ENCODE peak calls at places on chromosome 16, in six cellular contexts. D is HCT116, N is SK-N-SH, F is GM23338, R is HL-60, B is K562. M is an unnamed sample.

GRCh38 chr16:57906385-57907316 is 64.3 kb downstream of the CNGB1 start:
- DNase-seq in D (no peak), N (no peak), F (peak), R (no peak), B (no peak), M (no peak)

GRCh38 chr16:88747588-88748301 is 37.3 kb downstream of the PIEZO1 start:
- DNase-seq in D (peak), N (no peak), F (peak), R (peak), B (peak), M (no peak)

GRCh38 chr16:85103096-85104079 is 8.9 kb downstream of the CIBAR2 start:
- DNase-seq in D (no peak), N (no peak), F (no peak), R (no peak), B (no peak), M (no peak)

GRCh38 chr16:56331399-56331798 is 93.9 kb downstream of the AMFR start:
- DNase-seq in D (no peak), N (no peak), F (no peak), R (no peak), B (no peak), M (no peak)

GRCh38 chr16:81544691-81545365 is 100.2 kb downstream of the CMIP start:
- DNase-seq in D (no peak), N (no peak), F (no peak), R (peak), B (no peak), M (no peak)

GRCh38 chr16:71210-71539 is 1.3 kb downstream of the RHBDF1 start:
- DNase-seq in D (no peak), N (no peak), F (no peak), R (no peak), B (no peak), M (no peak)

GRCh38 chr16:56600398-56600999 is 7.9 kb upstream of the MT2A start:
- DNase-seq in D (peak), N (peak), F (peak), R (peak), B (peak), M (no peak)

GRCh38 chr16:84606081-84606875 is 11.6 kb downstream of the COTL1 start:
- DNase-seq in D (no peak), N (no peak), F (no peak), R (no peak), B (no peak), M (no peak)

GRCh38 chr16:53457670-53458069 is 23.4 kb downstream of the RBL2 start:
- DNase-seq in D (no peak), N (no peak), F (no peak), R (peak), B (no peak), M (no peak)

GRCh38 chr16:77943770-77944169 is 78.6 kb upstream of the CLEC3A start:
- DNase-seq in D (no peak), N (no peak), F (no peak), R (no peak), B (no peak), M (no peak)

GRCh38 chr16:2704166-2704982 is 15.7 kb downstream of the PRSS27 start:
- DNase-seq in D (no peak), N (no peak), F (no peak), R (no peak), B (no peak), M (no peak)

GRCh38 chr16:28549301-28549899 is 4.3 kb upstream of the SGF29 start:
- DNase-seq in D (peak), N (peak), F (peak), R (peak), B (no peak), M (no peak)

GRCh38 chr16:24511801-24512200 is 27.6 kb upstream of the RBBP6 start:
- DNase-seq in D (no peak), N (no peak), F (no peak), R (no peak), B (no peak), M (no peak)

GRCh38 chr16:30491744-30492308 is 19.3 kb downstream of the ITGAL start:
- DNase-seq in D (no peak), N (no peak), F (no peak), R (peak), B (peak), M (peak)

GRCh38 chr16:1116693-1117077 is 20.6 kb upstream of the C1QTNF8 start:
- DNase-seq in D (no peak), N (no peak), F (no peak), R (no peak), B (no peak), M (no peak)

GRCh38 chr16:3214904-3215600 is 19.9 kb downstream of the ZNF200 start:
- DNase-seq in D (no peak), N (no peak), F (no peak), R (peak), B (no peak), M (no peak)

GRCh38 chr16:35181422-35182030 is 1722.1 kb downstream of the TP53TG3F start:
- DNase-seq in D (no peak), N (no peak), F (no peak), R (no peak), B (no peak), M (no peak)

DNA sequence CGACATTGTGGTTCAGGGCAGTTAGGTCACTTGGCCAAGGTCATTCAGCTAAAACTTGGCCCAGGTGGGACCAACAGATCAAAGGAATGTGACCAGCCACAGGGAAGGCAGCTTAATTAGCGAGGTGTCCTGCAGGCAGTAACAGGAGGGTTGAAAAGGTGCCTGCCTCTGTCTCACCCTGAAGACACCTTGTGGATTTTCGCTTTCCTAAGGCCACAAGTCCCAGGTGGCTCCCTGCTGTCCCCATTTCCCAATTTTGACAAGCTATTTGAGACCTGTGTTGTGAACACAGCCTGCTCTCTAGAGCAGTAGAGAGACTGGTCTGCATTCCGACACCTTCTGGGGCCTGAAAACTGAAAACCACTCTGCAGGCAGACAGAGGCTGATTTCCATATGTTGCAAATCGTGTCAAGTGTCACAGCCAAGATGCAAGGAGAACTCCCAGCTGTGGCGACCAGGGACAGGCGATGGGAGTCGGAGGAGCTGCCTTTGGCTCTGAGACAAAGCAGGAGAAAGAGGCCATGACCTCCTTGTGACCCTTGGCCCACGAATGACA is 593.1 kb upstream of the CDH5 start:
- DNase-seq in D (no peak), N (no peak), F (peak), R (no peak), B (no peak), M (no peak)
- TF ChIP-seq POLR2AphosphoS5 in D (no peak), N (no peak), F (no peak), R (no peak), B (no peak), M (no peak)

DNA sequence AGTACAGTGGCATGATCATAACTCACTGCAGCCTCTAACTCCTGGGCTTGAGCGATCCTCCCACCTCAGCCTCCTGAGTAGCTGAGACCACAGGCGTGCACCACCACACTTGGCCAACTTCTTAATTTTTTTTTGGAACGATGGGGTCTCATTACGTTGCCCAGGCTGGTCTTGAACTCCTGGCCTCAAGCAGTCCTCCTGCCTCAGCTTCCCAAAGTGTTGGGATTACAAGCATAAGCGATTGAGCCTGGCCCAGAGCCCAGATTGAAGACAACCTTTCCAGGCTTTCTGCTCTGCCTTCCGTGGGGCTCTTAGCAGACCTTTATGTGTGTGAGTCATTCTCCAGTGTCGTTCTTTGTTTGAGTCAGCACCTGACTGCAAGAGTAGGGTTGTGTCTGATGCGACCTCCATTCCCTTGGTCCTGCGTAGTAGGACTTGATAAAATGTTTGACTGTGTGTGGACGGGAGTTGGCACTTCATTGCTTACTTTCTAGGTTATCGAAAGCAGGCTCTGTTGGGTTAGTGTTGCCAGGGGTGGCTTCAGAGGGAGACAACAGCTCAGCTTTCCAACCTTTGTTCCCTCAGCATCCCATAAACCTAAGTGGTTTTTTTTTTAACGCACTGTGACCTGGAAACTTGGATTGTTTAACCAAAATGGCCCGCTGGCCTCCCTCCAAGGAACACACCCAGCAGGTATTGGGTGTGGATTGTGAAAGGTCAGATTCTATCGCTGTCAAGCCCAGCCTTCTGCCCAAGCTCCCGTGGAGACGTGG is 26.4 kb downstream of the EEF2K start:
- DNase-seq in D (peak), N (no peak), F (no peak), R (no peak), B (no peak), M (peak)
- TF ChIP-seq REST in D (no peak), N (no peak), F (no peak), R (no peak), B (no peak), M (no peak)

DNA sequence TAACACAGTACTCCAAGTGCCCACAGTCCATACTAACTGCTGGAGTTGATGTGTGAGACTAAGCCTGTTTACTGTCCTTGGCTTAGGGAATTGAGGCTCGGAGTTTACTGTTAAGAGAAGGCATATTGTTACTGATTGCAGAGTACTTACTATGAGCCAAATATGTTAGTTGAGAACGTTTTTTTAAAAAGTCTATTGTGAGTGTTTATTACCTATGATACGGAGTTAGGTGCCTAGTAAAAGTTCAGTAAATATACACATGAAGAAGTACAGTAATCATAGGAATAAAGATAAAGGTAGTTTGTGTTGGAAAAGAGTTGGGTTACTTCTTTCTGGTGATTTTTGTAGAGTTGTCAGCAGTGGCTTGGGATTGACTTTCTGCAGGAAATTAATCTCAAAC is 25.4 kb downstream of the ZNRF1 start:
- DNase-seq in D (no peak), N (no peak), F (no peak), R (no peak), B (no peak), M (no peak)
- TF ChIP-seq POLR2AphosphoS5 in D (no peak), N (no peak), F (no peak), R (no peak), B (no peak), M (no peak)

GRCh38 chr16:22360963-22361659 is 13.3 kb downstream of the CDR2 start:
- DNase-seq in D (no peak), N (no peak), F (no peak), R (no peak), B (no peak), M (no peak)
- TF ChIP-seq REST in D (no peak), N (no peak), F (no peak), R (no peak), B (no peak), M (no peak)

GRCh38 chr16:86338403-86339115 is 171.8 kb upstream of the FOXF1 start:
- DNase-seq in D (no peak), N (no peak), F (no peak), R (no peak), B (no peak), M (no peak)
- TF ChIP-seq POLR2AphosphoS5 in D (no peak), N (no peak), F (no peak), R (no peak), B (no peak), M (no peak)

GRCh38 chr16:49600976-49601375 is 227.4 kb downstream of the C16orf78 start:
- DNase-seq in D (no peak), N (no peak), F (no peak), R (no peak), B (no peak), M (no peak)

GRCh38 chr16:49597796-49598195 is 224.2 kb downstream of the C16orf78 start:
- DNase-seq in D (no peak), N (no peak), F (no peak), R (no peak), B (no peak), M (no peak)

GRCh38 chr16:49600541-49600940 is 226.9 kb downstream of the C16orf78 start:
- DNase-seq in D (no peak), N (peak), F (no peak), R (no peak), B (no peak), M (no peak)

GRCh38 chr16:49598386-49599170 is 225.0 kb downstream of the C16orf78 start:
- DNase-seq in D (no peak), N (no peak), F (no peak), R (no peak), B (no peak), M (no peak)

GRCh38 chr16:49599281-49599680 is 225.7 kb downstream of the C16orf78 start:
- DNase-seq in D (no peak), N (no peak), F (no peak), R (no peak), B (no peak), M (no peak)
- TF ChIP-seq REST in D (no peak), N (no peak), F (no peak), R (no peak), B (no peak), M (no peak)

GRCh38 chr16:75555707-75556512 is at the start of gene TMEM231:
- DNase-seq in D (peak), N (peak), F (peak), R (peak), B (peak), M (no peak)
- TF ChIP-seq POLR2AphosphoS5 in D (peak), N (peak), F (peak), R (no peak), B (peak), M (no peak)

DNA sequence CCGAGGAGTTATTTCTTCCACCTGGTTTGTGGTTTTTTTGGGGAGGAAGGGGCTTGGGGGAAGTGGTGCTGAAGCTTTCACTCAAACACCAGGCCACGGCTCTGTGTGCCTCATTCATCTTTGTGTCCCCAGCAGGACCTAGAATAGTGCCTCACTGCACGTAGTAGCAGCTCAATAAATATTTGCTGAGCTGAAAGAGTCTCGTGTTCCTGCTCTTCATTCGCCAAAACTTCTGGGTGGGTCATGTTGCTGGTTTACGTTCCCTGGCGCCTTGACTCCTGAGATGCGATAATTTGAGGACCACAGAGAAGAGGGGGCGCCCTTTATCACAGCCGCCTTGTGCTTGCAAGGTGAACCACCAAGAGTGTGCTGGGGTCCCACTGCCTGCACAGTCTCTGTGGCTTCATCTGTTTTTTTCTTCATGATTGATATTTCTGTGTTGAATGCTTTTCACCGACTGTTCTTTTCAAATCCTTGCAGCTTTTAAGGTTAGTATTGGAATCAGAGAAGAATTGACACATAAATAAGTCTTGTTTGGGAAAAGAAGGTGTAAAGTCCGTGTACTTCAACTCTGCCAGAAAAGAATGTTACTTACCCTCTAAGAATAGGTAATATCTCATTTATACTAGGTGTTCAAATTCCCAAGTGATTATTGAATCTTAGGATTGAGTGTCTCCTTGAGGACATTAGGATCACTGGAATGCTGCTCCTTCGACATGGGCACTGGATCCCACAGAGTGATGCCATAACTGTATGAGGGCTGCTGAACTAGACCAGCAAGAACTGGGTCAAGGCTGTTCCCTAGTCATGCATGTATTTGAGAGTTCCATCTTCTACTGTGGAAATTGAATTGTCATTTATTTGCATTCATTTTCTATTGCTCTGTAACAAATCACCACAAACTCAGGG is 92.7 kb upstream of the CLEC18A start:
- DNase-seq in D (no peak), N (no peak), F (peak), R (no peak), B (no peak), M (no peak)
- TF ChIP-seq REST in D (no peak), N (no peak), F (no peak), R (no peak), B (no peak), M (no peak)

DNA sequence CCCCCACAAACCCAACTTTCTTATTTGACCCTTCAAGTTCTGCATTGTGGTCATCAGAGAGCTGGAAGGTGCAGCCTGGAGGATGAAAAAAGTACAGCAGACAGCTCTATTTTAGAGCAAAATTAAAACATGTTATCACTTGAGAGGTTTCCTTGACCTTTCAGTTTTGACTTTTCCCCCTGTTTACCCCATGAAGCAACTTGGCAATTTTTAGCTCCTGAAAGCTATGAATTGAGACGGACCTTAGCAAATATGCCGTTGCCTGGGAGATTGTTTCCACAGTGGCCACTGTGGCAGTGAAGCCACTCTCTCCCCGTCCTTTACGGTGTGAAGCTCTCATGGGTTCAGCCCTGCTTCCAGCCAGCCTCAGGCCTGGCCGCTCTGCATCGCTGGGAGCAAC is 398.6 kb downstream of the CPPED1 start:
- DNase-seq in D (no peak), N (no peak), F (no peak), R (no peak), B (no peak), M (no peak)
- TF ChIP-seq POLR2AphosphoS5 in D (no peak), N (no peak), F (no peak), R (no peak), B (no peak), M (no peak)

GRCh38 chr16:66651474-66651765 is 45.1 kb downstream of the CMTM4 start:
- DNase-seq in D (no peak), N (no peak), F (no peak), R (no peak), B (no peak), M (no peak)

GRCh38 chr16:66649636-66650205 is 45.2 kb downstream of the CMTM3 start:
- DNase-seq in D (no peak), N (no peak), F (no peak), R (no peak), B (no peak), M (no peak)

GRCh38 chr16:66649167-66649566 is 44.7 kb downstream of the CMTM3 start:
- DNase-seq in D (no peak), N (no peak), F (no peak), R (no peak), B (no peak), M (no peak)

GRCh38 chr16:66650707-66651473 is 45.7 kb downstream of the CMTM4 start:
- DNase-seq in D (peak), N (peak), F (peak), R (peak), B (peak), M (peak)

GRCh38 chr16:66647866-66648265 is 43.4 kb downstream of the CMTM3 start:
- DNase-seq in D (no peak), N (no peak), F (no peak), R (no peak), B (no peak), M (no peak)
- TF ChIP-seq REST in D (no peak), N (no peak), F (no peak), R (no peak), B (no peak), M (no peak)

M was measured in Panc1.